ENCODE peak calls at places on chromosomes 4 and X, in ten cellular contexts. O, T, A, G, B, J, L, W, N and H are unnamed samples.

GRCh38 chr4:178185517-178185916 is 743.3 kb upstream of the AGA start:
- DNase-seq in O (no peak), T (no peak), A (no peak), G (no peak), B (peak; percentile 50), J (no peak), L (no peak), W (no peak), N (no peak), H (no peak)

GRCh38 chrX:12249997-12250396 is 111.7 kb downstream of the FRMPD4 start:
- DNase-seq in O (no peak), T (no peak), A (no peak), G (no peak), B (no peak), J (no peak), L (no peak), W (no peak), N (no peak), H (no peak)

GRCh38 chr4:84855774-84856173 is 110.7 kb downstream of the WDFY3 start:
- DNase-seq in O (peak; percentile 18), T (no peak), A (no peak), G (no peak), B (no peak), J (no peak), L (no peak), W (no peak), N (no peak), H (no peak)

GRCh38 chr4:75141162-75141561 is 208.2 kb downstream of the PARM1 start:
- DNase-seq in O (no peak), T (no peak), A (no peak), G (no peak), B (no peak), J (no peak), L (no peak), W (no peak), N (no peak), H (no peak)

GRCh38 chr4:154137320-154137905 is 348.5 kb upstream of the SFRP2 start:
- DNase-seq in O (no peak), T (no peak), A (no peak), G (no peak), B (no peak), J (no peak), L (no peak), W (no peak), N (no peak), H (no peak)

GRCh38 chr4:107801766-107802211 is 22.9 kb upstream of the SGMS2 start:
- DNase-seq in O (no peak), T (no peak), A (no peak), G (no peak), B (no peak), J (no peak), L (no peak), W (no peak), N (no peak), H (no peak)

GRCh38 chr4:153764611-153765368 is 5.0 kb upstream of the RNF175 start:
- DNase-seq in O (no peak), T (no peak), A (no peak), G (no peak), B (no peak), J (no peak), L (no peak), W (no peak), N (peak; percentile 70), H (no peak)

GRCh38 chr4:183448436-183448835 is 4.0 kb downstream of the CDKN2AIP start:
- DNase-seq in O (no peak), T (no peak), A (no peak), G (no peak), B (no peak), J (no peak), L (no peak), W (no peak), N (no peak), H (no peak)

GRCh38 chrX:78643874-78644273 is 15.3 kb downstream of the RTL3 start:
- DNase-seq in O (no peak), T (no peak), A (no peak), G (no peak), B (no peak), J (no peak), L (no peak), W (no peak), N (no peak), H (no peak)

GRCh38 chrX:121581885-121582284 is 534.5 kb downstream of the GLUD2 start:
- DNase-seq in O (no peak), T (no peak), A (no peak), G (no peak), B (no peak), J (no peak), L (no peak), W (no peak), N (no peak), H (no peak)

GRCh38 chr4:72641611-72642010 is 72.6 kb upstream of the ADAMTS3 start:
- DNase-seq in O (no peak), T (no peak), A (no peak), G (no peak), B (no peak), J (no peak), L (no peak), W (no peak), N (no peak), H (no peak)

GRCh38 chr4:153137677-153138630 is 66.3 kb upstream of the TRIM2 start:
- DNase-seq in O (no peak), T (no peak), A (no peak), G (no peak), B (no peak), J (no peak), L (no peak), W (no peak), N (no peak), H (no peak)

GRCh38 chr4:74794341-74794801 is at the start of gene BTC:
- DNase-seq in O (peak; percentile 30), T (peak; percentile 43), A (no peak), G (peak; percentile 76), B (peak; percentile 77), J (peak; percentile 50), L (peak; percentile 78), W (no peak), N (no peak), H (peak; percentile 87)

DNA sequence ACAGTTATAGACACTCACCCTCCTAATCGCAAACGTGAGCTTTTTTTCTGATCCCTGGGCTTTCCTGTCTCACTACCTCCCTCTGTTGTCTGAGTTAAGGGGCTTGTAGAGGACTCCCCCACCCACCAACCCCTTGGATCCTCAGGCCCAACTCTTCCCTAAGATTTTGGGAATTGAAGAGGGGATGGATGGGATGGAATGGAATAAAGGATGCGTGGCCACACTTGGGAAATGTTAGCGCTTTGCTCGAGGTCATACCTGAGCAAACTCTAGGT is 1.5 kb downstream of the CNKSR2 start:
- DNase-seq in O (no peak), T (no peak), A (no peak), G (no peak), B (no peak), J (no peak), L (no peak), W (no peak), N (no peak), H (no peak)
- H3K4me3 ChIP-seq in O (no peak overlapping the region), T (no peak overlapping the region), A (no peak overlapping the region), G (no peak overlapping the region), B (peak overlapping the region; percentile 57), J (peak overlapping the region; percentile 61), L (no peak overlapping the region), W (no peak overlapping the region), N (peak overlapping the region; percentile 64), H (peak overlapping the region; percentile 34)

DNA sequence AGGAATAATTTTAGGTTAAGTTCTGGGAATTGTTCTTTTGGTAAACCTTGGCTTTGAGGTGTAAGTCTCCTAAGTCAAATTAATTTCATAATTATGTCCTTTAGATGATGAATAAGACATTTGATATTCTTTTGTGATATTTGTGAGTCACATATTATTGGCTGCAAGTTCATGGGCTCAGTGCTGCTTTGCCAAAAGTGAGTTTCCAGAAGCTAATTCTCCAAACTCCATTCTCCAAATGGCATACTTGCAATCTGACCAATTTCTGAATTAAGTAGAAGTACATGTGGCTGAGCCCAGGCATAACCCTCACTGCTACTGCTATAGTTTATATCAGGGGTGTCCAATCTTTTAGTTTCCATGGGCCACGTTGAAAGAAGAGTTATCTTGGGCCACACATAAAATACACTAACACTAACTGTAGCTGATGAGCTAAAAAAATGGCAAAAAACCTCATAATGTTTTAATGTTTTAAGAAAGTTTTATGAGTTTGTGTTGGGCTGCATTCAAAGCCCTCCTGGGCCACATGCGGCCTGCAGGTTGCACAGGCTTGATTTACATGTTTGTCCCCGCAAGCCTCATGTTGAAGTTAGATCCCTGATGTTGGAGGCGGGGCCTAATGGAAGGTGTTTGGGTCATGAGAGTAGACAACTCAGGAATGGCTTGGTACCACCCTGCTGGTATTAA is 196.1 kb downstream of the ZNF330 start:
- DNase-seq in O (no peak), T (no peak), A (no peak), G (no peak), B (no peak), J (no peak), L (no peak), W (no peak), N (no peak), H (no peak)
- TF ChIP-seq POLR2AphosphoS5 in O (no peak), T (no peak), A (no peak), G (no peak), B (no peak), J (no peak), L (no peak), W (no peak), N (no peak), H (no peak)

GRCh38 chrX:49310371-49310770 is 6.9 kb downstream of the GAGE10 start:
- DNase-seq in O (no peak), T (no peak), A (no peak), G (no peak), B (no peak), J (no peak), L (no peak), W (no peak), N (no peak), H (no peak)

GRCh38 chrX:49308604-49309269 is 5.3 kb downstream of the GAGE10 start:
- DNase-seq in O (no peak), T (no peak), A (no peak), G (no peak), B (no peak), J (no peak), L (no peak), W (peak; percentile 78), N (no peak), H (no peak)

DNA sequence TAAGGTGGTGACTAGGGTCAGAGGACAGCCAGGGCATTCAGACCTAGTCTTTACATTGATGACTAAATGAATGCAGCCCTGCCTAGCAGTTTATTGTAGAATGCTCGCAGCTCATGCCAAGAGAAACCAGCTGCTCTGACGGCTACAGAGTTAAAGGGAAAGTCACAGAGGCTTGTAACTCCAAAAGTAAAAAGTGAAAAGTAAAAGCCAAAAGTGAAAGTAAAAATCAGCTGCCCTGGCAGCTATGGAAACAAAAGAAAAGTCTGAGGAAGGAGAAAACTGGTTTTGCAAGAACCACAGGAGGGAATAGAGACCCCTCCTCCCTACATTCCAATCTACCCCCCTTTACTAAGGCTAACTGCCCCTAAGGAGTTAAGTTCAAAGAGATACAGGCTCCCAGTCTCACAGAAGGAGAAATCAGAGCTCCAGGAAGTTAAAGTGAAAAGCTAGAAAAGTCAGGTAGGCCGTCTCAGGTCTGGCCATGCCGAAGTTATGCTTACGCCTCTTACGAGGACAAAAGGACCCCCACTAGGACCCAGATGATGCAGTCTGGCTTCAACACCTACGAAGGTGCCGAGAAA is 6.0 kb downstream of the GAGE10 start:
- DNase-seq in O (no peak), T (no peak), A (no peak), G (no peak), B (no peak), J (no peak), L (no peak), W (no peak), N (no peak), H (no peak)
- H3K4me3 ChIP-seq in O (peak overlapping the region; percentile 26), T (no peak overlapping the region), A (no peak overlapping the region), G (peak overlapping the region; percentile 20), B (peak overlapping the region; percentile 30), J (peak overlapping the region; percentile 42), L (peak overlapping the region; percentile 21), W (peak overlapping the region; percentile 8), N (peak overlapping the region; percentile 43), H (peak overlapping the region; percentile 43)

GRCh38 chr4:88104902-88105610 is 53.4 kb downstream of the ABCG2 start:
- DNase-seq in O (no peak), T (no peak), A (no peak), G (no peak), B (no peak), J (no peak), L (no peak), W (no peak), N (no peak), H (no peak)
- TF ChIP-seq POLR2AphosphoS5 in O (no peak), T (no peak), A (no peak), G (no peak), B (no peak), J (no peak), L (no peak), W (no peak), N (no peak), H (no peak)